ENCODE peak calls at places on chromosomes 6 and 20, in nine cellular contexts. I, V, A, H, Y, E, Q, X and J are unnamed samples.

GRCh38 chr6:106764353-106764980 is 135.1 kb downstream of the QRSL1 start:
- DNase-seq in I (no peak), V (no peak), A (no peak), H (no peak), Y (no peak), E (no peak), Q (no peak), X (no peak), J (no peak)

GRCh38 chr20:38601216-38602184 is at the start of gene ARHGAP40:
- DNase-seq in I (no peak), V (no peak), A (peak; percentile 49), H (no peak), Y (peak; percentile 42), E (peak; percentile 76), Q (peak; percentile 31), X (no peak), J (no peak)

GRCh38 chr20:58683132-58683531 is 9.5 kb upstream of the NPEPL1 start:
- DNase-seq in I (no peak), V (no peak), A (no peak), H (no peak), Y (no peak), E (no peak), Q (no peak), X (no peak), J (no peak)

GRCh38 chr20:43191946-43192847 is 2.5 kb upstream of the PTPRT start:
- DNase-seq in I (no peak), V (peak; percentile 8), A (peak; percentile 47), H (peak; percentile 18), Y (peak; percentile 3), E (peak; percentile 39), Q (no peak), X (no peak), J (no peak)

GRCh38 chr6:31497595-31498476 is at the start of gene MICB:
- DNase-seq in I (peak; percentile 80), V (peak; percentile 34), A (peak; percentile 69), H (peak; percentile 86), Y (peak; percentile 54), E (peak; percentile 88), Q (peak; percentile 87), X (peak; percentile 54), J (peak; percentile 78)

GRCh38 chr6:106287215-106287614 is 38.3 kb downstream of the ATG5 start:
- DNase-seq in I (no peak), V (no peak), A (no peak), H (no peak), Y (no peak), E (no peak), Q (no peak), X (no peak), J (no peak)

GRCh38 chr20:58747400-58747672 is 54.7 kb downstream of the NPEPL1 start:
- DNase-seq in I (no peak), V (no peak), A (no peak), H (no peak), Y (no peak), E (no peak), Q (no peak), X (no peak), J (no peak)

GRCh38 chr20:63128956-63129355 is 87.0 kb downstream of the YTHDF1 start:
- DNase-seq in I (no peak), V (no peak), A (no peak), H (no peak), Y (no peak), E (no peak), Q (no peak), X (no peak), J (no peak)

GRCh38 chr6:47413752-47414516 is 63.7 kb upstream of the CD2AP start:
- DNase-seq in I (peak; percentile 8), V (no peak), A (peak; percentile 12), H (peak; percentile 82), Y (no peak), E (peak; percentile 82), Q (no peak), X (no peak), J (peak; percentile 52)

GRCh38 chr6:148466158-148466557 is 123.5 kb downstream of the SASH1 start:
- DNase-seq in I (no peak), V (no peak), A (no peak), H (no peak), Y (no peak), E (peak; percentile 63), Q (no peak), X (no peak), J (no peak)

GRCh38 chr6:90284236-90284744 is 12.4 kb downstream of the BACH2 start:
- DNase-seq in I (peak; percentile 44), V (no peak), A (peak; percentile 11), H (no peak), Y (peak; percentile 2), E (peak; percentile 94), Q (no peak), X (peak; percentile 53), J (no peak)

GRCh38 chr6:26205625-26206574 is 118.7 kb downstream of the HFE start:
- DNase-seq in I (no peak), V (no peak), A (no peak), H (peak; percentile 78), Y (no peak), E (peak; percentile 95), Q (no peak), X (no peak), J (peak; percentile 50)

GRCh38 chr6:88380083-88380482 is 213.9 kb upstream of the CNR1 start:
- DNase-seq in I (no peak), V (peak; percentile 43), A (no peak), H (no peak), Y (peak; percentile 44), E (peak; percentile 79), Q (no peak), X (peak; percentile 39), J (peak; percentile 6)

GRCh38 chr20:46739441-46740213 is 30.2 kb downstream of the SLC2A10 start:
- DNase-seq in I (no peak), V (no peak), A (no peak), H (no peak), Y (no peak), E (peak; percentile 79), Q (no peak), X (no peak), J (no peak)

GRCh38 chr6:15870354-15871043 is 207.7 kb upstream of the DTNBP1 start:
- DNase-seq in I (no peak), V (no peak), A (no peak), H (no peak), Y (no peak), E (no peak), Q (no peak), X (no peak), J (peak; percentile 48)

GRCh38 chr6:163352011-163352685 is 62.4 kb upstream of the QKI start:
- DNase-seq in I (no peak), V (no peak), A (no peak), H (no peak), Y (no peak), E (no peak), Q (no peak), X (no peak), J (no peak)

GRCh38 chr6:46963626-46964025 is 41.9 kb upstream of the ADGRF5 start:
- DNase-seq in I (no peak), V (no peak), A (no peak), H (no peak), Y (no peak), E (no peak), Q (no peak), X (no peak), J (no peak)

GRCh38 chr6:84847349-84848160 is 83.2 kb upstream of the TBX18 start:
- DNase-seq in I (no peak), V (no peak), A (no peak), H (no peak), Y (no peak), E (peak; percentile 24), Q (no peak), X (no peak), J (no peak)

GRCh38 chr20:35601021-35601973 is 14.3 kb upstream of the SPAG4 start:
- DNase-seq in I (peak; percentile 60), V (no peak), A (peak; percentile 80), H (peak; percentile 63), Y (peak; percentile 39), E (peak; percentile 74), Q (peak; percentile 84), X (peak; percentile 20), J (peak; percentile 60)

GRCh38 chr6:23412770-23413169 is 713.2 kb upstream of the NRSN1 start:
- DNase-seq in I (no peak), V (no peak), A (no peak), H (no peak), Y (no peak), E (no peak), Q (no peak), X (no peak), J (no peak)

GRCh38 chr6:54515013-54515412 is 206.8 kb downstream of the TINAG start:
- DNase-seq in I (no peak), V (no peak), A (no peak), H (no peak), Y (no peak), E (no peak), Q (no peak), X (no peak), J (no peak)

GRCh38 chr20:62739581-62740285 is 31.1 kb downstream of the NTSR1 start:
- DNase-seq in I (no peak), V (no peak), A (no peak), H (no peak), Y (no peak), E (no peak), Q (peak; percentile 66), X (no peak), J (peak; percentile 42)

GRCh38 chr6:25337004-25337403 is 57.8 kb downstream of the CARMIL1 start:
- DNase-seq in I (no peak), V (no peak), A (no peak), H (no peak), Y (no peak), E (peak; percentile 39), Q (no peak), X (no peak), J (no peak)

GRCh38 chr20:35660122-35660937 is 4.4 kb downstream of the CPNE1 start:
- DNase-seq in I (no peak), V (no peak), A (no peak), H (no peak), Y (no peak), E (no peak), Q (no peak), X (no peak), J (no peak)

GRCh38 chr6:41372526-41373366 is 37.3 kb downstream of the NCR2 start:
- DNase-seq in I (no peak), V (no peak), A (peak; percentile 71), H (no peak), Y (no peak), E (no peak), Q (no peak), X (no peak), J (no peak)

GRCh38 chr6:34190504-34191122 is 44.7 kb upstream of the GRM4 start:
- DNase-seq in I (no peak), V (no peak), A (no peak), H (no peak), Y (no peak), E (no peak), Q (no peak), X (no peak), J (no peak)

GRCh38 chr6:39208233-39208720 is 21.0 kb downstream of the KCNK5 start:
- DNase-seq in I (no peak), V (no peak), A (no peak), H (no peak), Y (no peak), E (no peak), Q (no peak), X (no peak), J (no peak)

GRCh38 chr6:105759946-105760345 is 326.2 kb upstream of the PRDM1 start:
- DNase-seq in I (no peak), V (no peak), A (no peak), H (no peak), Y (no peak), E (peak; percentile 63), Q (no peak), X (no peak), J (no peak)

GRCh38 chr6:136696783-136697364 is 95.4 kb downstream of the MAP3K5 start:
- DNase-seq in I (no peak), V (no peak), A (no peak), H (no peak), Y (no peak), E (no peak), Q (no peak), X (no peak), J (no peak)